ENCODE peak calls at places on chromosome X, in eight cellular contexts. W, R, T, U, A, X, I and K are unnamed samples. For H3K9me3, the result is how much of the 10 kb centered on the place peaks cover.

GRCh38 chrX:38627683-38628082 is 66.3 kb downstream of the TSPAN7 start:
- DNase-seq in W (no peak), R (peak), T (no peak), U (peak), A (peak), X (peak), I (no peak), K (peak)

GRCh38 chrX:47743504-47743903 is 84.5 kb upstream of the UXT start:
- DNase-seq in W (no peak), R (peak), T (no peak), U (no peak), A (no peak), X (no peak), I (no peak), K (no peak)

GRCh38 chrX:115226929-115227328 is 7.0 kb downstream of the LRCH2 start:
- DNase-seq in W (no peak), R (peak), T (no peak), U (peak), A (peak), X (peak), I (no peak), K (no peak)

GRCh38 chrX:30913556-30913955 is 24.5 kb upstream of the TAB3 start:
- DNase-seq in W (no peak), R (no peak), T (no peak), U (no peak), A (no peak), X (no peak), I (no peak), K (no peak)

GRCh38 chrX:150607200-150607599 is 38.8 kb downstream of the MTM1 start:
- DNase-seq in W (no peak), R (no peak), T (no peak), U (no peak), A (no peak), X (no peak), I (no peak), K (no peak)

GRCh38 chrX:88416965-88417364 is 330.1 kb upstream of the CPXCR1 start:
- DNase-seq in W (no peak), R (no peak), T (no peak), U (no peak), A (no peak), X (no peak), I (no peak), K (no peak)

GRCh38 chrX:67784712-67785111 is 240.9 kb downstream of the AR start:
- DNase-seq in W (no peak), R (no peak), T (no peak), U (no peak), A (no peak), X (no peak), I (no peak), K (no peak)

GRCh38 chrX:3713225-3713936 is at the start of gene PRKX:
- DNase-seq in W (peak), R (peak), T (peak), U (peak), A (peak), X (peak), I (peak), K (peak)

GRCh38 chrX:318739-319578 is at the start of gene GTPBP6:
- DNase-seq in W (peak), R (peak), T (peak), U (peak), A (peak), X (peak), I (peak), K (peak)

GRCh38 chrX:19875051-19875432 is 12.4 kb downstream of the SH3KBP1 start:
- DNase-seq in W (no peak), R (peak), T (no peak), U (no peak), A (peak), X (no peak), I (no peak), K (peak)

GRCh38 chrX:115030635-115031034 is 13.2 kb upstream of the IL13RA2 start:
- DNase-seq in W (no peak), R (no peak), T (no peak), U (no peak), A (peak), X (no peak), I (no peak), K (no peak)

GRCh38 chrX:45714864-45715263 is 514.2 kb upstream of the DIPK2B start:
- DNase-seq in W (no peak), R (peak), T (no peak), U (no peak), A (peak), X (no peak), I (no peak), K (peak)

GRCh38 chrX:18886344-18887161 is 97.4 kb downstream of the PHKA2 start:
- DNase-seq in W (peak), R (peak), T (peak), U (peak), A (peak), X (peak), I (peak), K (peak)

GRCh38 chrX:23610491-23610890 is 56.8 kb upstream of the PRDX4 start:
- DNase-seq in W (no peak), R (peak), T (no peak), U (no peak), A (peak), X (no peak), I (no peak), K (no peak)

GRCh38 chrX:82141942-82142341 is 940.0 kb downstream of the SH3BGRL start:
- DNase-seq in W (no peak), R (no peak), T (no peak), U (peak), A (no peak), X (no peak), I (no peak), K (no peak)

GRCh38 chrX:100768679-100769338 is 36.9 kb upstream of the SYTL4 start:
- DNase-seq in W (peak), R (peak), T (peak), U (peak), A (peak), X (peak), I (peak), K (peak)

GRCh38 chrX:50805316-50805715 is 8.7 kb downstream of the SHROOM4 start:
- DNase-seq in W (no peak), R (no peak), T (no peak), U (no peak), A (no peak), X (no peak), I (no peak), K (no peak)

GRCh38 chrX:69029696-69030245 is 135.5 kb downstream of the PJA1 start:
- DNase-seq in W (peak), R (no peak), T (no peak), U (no peak), A (no peak), X (no peak), I (no peak), K (no peak)

GRCh38 chrX:13742397-13743176 is 8.0 kb downstream of the OFD1 start:
- DNase-seq in W (no peak), R (no peak), T (no peak), U (peak), A (no peak), X (no peak), I (no peak), K (no peak)

GRCh38 chrX:83512111-83512510 is 4.0 kb downstream of the POU3F4 start:
- DNase-seq in W (no peak), R (no peak), T (no peak), U (no peak), A (no peak), X (no peak), I (no peak), K (no peak)

GRCh38 chrX:71250856-71251255 is 3.1 kb downstream of the ZMYM3 start:
- DNase-seq in W (no peak), R (no peak), T (no peak), U (no peak), A (no peak), X (no peak), I (no peak), K (no peak)

GRCh38 chrX:130027569-130027968 is 45.1 kb downstream of the BCORL1 start:
- DNase-seq in W (no peak), R (no peak), T (no peak), U (no peak), A (no peak), X (no peak), I (no peak), K (no peak)

GRCh38 chrX:15356444-15356843 is 21.1 kb upstream of the PIGA start:
- DNase-seq in W (no peak), R (peak), T (no peak), U (no peak), A (no peak), X (no peak), I (no peak), K (no peak)

GRCh38 chrX:40171513-40172168 is 73.9 kb upstream of the BCOR start:
- DNase-seq in W (no peak), R (peak), T (peak), U (no peak), A (peak), X (peak), I (peak), K (no peak)
- H3K9me3 ChIP-seq in W (under half), R (under half), T (under half), U (under half), A (under half), X (under half), I (under half), K (under half)

DNA sequence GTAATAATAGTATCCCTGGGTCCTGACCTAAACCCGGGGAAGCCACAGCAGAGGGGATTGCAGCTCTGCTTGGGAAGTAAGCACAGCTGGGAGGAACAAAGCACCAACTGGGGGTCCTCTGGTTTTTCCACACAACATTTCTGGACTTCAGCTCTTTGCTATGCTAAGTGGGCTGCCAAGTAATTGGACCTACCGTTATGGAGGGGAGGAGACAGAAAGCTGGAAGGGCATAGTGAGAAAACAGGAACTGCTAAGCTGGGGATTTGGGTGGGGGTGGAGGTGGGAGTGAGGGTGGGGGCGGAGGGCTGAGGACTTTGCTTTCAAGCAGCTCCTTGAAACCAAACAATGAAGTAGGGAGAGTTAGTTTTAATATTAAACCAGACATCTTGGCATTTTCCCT is 183.4 kb downstream of the ZIC3 start:
- DNase-seq in W (no peak), R (no peak), T (no peak), U (no peak), A (no peak), X (peak), I (no peak), K (no peak)
- H3K4me3 ChIP-seq in W (no peak), R (no peak), T (no peak), U (no peak), A (no peak), X (peak), I (no peak), K (no peak)

GRCh38 chrX:42948723-42949122 is 170.8 kb upstream of the PPP1R2C start:
- DNase-seq in W (no peak), R (no peak), T (no peak), U (no peak), A (no peak), X (no peak), I (no peak), K (no peak)

GRCh38 chrX:42954880-42955279 is 176.9 kb upstream of the PPP1R2C start:
- DNase-seq in W (no peak), R (no peak), T (no peak), U (no peak), A (no peak), X (no peak), I (no peak), K (no peak)

GRCh38 chrX:42951747-42952146 is 173.8 kb upstream of the PPP1R2C start:
- DNase-seq in W (no peak), R (no peak), T (no peak), U (no peak), A (no peak), X (no peak), I (no peak), K (no peak)

GRCh38 chrX:42955349-42955748 is 177.4 kb upstream of the PPP1R2C start:
- DNase-seq in W (no peak), R (no peak), T (no peak), U (peak), A (no peak), X (no peak), I (no peak), K (no peak)

GRCh38 chrX:42952621-42953020 is 174.7 kb upstream of the PPP1R2C start:
- DNase-seq in W (no peak), R (no peak), T (no peak), U (no peak), A (peak), X (no peak), I (no peak), K (no peak)
- H3K9me3 ChIP-seq in W (under half), R (under half), T (under half), U (under half), A (under half), X (under half), I (under half), K (under half)

GRCh38 chrX:118062817-118063615 is 53.6 kb downstream of the KLHL13 start:
- DNase-seq in W (no peak), R (no peak), T (no peak), U (no peak), A (no peak), X (no peak), I (no peak), K (no peak)
- H3K4me3 ChIP-seq in W (no peak), R (no peak), T (no peak), U (no peak), A (no peak), X (no peak), I (no peak), K (no peak)

GRCh38 chrX:77223046-77223445 is 224.1 kb upstream of the FGF16 start:
- DNase-seq in W (no peak), R (no peak), T (no peak), U (no peak), A (no peak), X (no peak), I (no peak), K (no peak)
- H3K9me3 ChIP-seq in W (under half), R (under half), T (under half), U (under half), A (under half), X (under half), I (under half), K (under half)

GRCh38 chrX:154328646-154329045 is 33.1 kb downstream of the TKTL1 start:
- DNase-seq in W (no peak), R (no peak), T (no peak), U (no peak), A (no peak), X (no peak), I (no peak), K (no peak)

GRCh38 chrX:154332561-154332960 is 37.0 kb downstream of the TKTL1 start:
- DNase-seq in W (no peak), R (no peak), T (no peak), U (no peak), A (no peak), X (no peak), I (no peak), K (no peak)

GRCh38 chrX:154327026-154327820 is 31.6 kb downstream of the TKTL1 start:
- DNase-seq in W (no peak), R (peak), T (no peak), U (peak), A (no peak), X (no peak), I (no peak), K (no peak)

GRCh38 chrX:154325541-154325940 is 29.9 kb downstream of the TKTL1 start:
- DNase-seq in W (no peak), R (no peak), T (no peak), U (no peak), A (no peak), X (no peak), I (no peak), K (no peak)

DNA sequence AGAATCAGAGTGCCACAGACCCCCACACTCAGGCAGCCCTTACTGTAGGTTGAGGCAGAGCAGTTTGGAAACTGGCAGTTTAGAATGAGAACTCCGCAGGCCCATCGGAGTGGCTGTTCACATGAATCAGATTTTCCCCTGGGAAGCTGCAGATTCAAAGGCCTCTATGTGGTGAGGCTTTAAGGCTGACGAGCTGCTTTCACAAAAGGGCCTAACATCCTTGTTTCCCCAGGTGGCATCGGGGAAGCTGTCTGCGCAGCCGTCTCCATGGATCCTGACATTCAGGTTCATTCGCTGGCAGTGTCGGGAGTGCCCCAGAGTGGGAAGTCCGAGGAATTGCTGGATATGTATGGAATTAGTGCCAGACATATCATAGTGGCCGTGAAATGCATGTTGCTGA is 33.7 kb downstream of the TKTL1 start:
- DNase-seq in W (no peak), R (no peak), T (no peak), U (no peak), A (no peak), X (peak), I (no peak), K (no peak)
- H3K4me3 ChIP-seq in W (no peak), R (no peak), T (no peak), U (no peak), A (no peak), X (no peak), I (no peak), K (no peak)

DNA sequence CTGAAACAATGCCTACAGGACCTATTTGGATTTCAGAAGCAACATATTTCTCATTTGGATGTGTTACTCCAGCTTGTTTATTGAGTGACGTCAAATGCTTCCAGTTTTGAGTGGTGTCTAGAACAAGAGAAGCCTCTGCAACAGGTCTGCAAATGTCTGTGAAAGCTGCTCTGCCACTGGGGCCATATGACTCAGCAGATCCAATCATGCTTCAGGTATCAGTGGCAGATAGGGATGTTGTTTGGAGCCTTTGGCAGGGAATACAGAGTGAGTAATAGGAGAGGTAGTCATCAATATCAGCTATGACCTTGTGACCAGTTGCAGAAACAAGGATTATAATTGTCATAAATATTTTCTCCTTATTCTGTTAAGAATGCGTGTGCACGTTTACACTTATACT is 141.1 kb upstream of the ZXDA start:
- DNase-seq in W (no peak), R (no peak), T (no peak), U (no peak), A (peak), X (no peak), I (no peak), K (peak)
- H3K9me3 ChIP-seq in W (under half), R (under half), T (under half), U (under half), A (under half), X (half or more), I (under half), K (under half)

DNA sequence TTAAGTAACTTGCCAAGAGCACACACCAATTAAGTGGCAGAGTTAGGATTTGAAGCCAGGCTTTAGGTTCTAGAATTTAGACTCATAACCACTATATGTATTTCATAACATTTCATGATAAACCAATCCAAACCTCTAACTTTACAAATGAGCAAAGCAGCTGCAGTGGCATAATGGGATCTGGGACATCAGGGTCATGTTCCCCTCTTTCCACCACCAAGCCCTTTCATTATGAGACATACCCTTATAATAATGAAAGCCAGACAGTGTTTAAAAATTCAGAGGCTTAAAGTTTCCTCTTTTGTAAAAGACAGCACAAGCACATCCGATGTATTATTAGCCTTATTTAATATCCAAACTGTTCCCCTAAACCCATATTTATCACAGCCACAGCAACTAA is 28.3 kb upstream of the AMELX start:
- DNase-seq in W (no peak), R (no peak), T (no peak), U (no peak), A (no peak), X (no peak), I (no peak), K (no peak)
- H3K4me3 ChIP-seq in W (no peak), R (no peak), T (no peak), U (no peak), A (no peak), X (no peak), I (no peak), K (no peak)

GRCh38 chrX:78545233-78545632 is 113.9 kb downstream of the RTL3 start:
- DNase-seq in W (no peak), R (no peak), T (no peak), U (no peak), A (peak), X (no peak), I (no peak), K (no peak)

GRCh38 chrX:78543281-78543680 is 115.8 kb downstream of the RTL3 start:
- DNase-seq in W (no peak), R (no peak), T (no peak), U (no peak), A (no peak), X (no peak), I (no peak), K (no peak)

DNA sequence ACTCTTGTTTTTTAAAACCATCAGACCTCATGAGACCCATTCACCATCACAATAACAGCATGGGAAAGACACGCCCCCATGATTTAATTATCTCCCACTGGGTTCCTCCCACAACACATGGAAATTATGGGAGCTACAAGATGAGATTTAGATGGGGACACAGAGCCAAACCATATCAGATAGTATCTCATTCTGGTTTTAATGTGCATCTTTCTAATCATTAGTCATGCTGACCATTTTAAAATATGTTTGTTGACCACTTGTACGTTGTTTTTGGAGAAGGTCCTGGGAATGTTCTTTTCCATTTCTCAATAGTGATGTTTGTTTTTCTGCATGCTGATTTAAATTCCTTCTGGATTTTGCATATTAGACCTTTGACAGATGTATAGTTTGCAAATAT is 119.0 kb downstream of the RTL3 start:
- DNase-seq in W (no peak), R (no peak), T (no peak), U (no peak), A (no peak), X (no peak), I (no peak), K (no peak)
- H3K9me3 ChIP-seq in W (under half), R (under half), T (under half), U (under half), A (under half), X (under half), I (under half), K (under half)